ENCODE peak calls at places on chromosomes 5 and 9, in five cellular contexts. C, Q, Y, L and S are unnamed samples.
A peak's percentile ranks its signal among the peaks of the same experiment; 100 is the strongest.

GRCh38 chr5:1164696-1165630 is 36.4 kb upstream of the SLC6A19 start:
- DNase-seq in C (no peak), Q (no peak), Y (no peak), L (no peak), S (no peak)

GRCh38 chr5:59021286-59021673 is 438.4 kb downstream of the RAB3C start:
- DNase-seq in C (peak; percentile 25), Q (no peak), Y (no peak), L (no peak), S (no peak)

GRCh38 chr5:154606675-154607321 is 128.8 kb upstream of the HAND1 start:
- DNase-seq in C (no peak), Q (no peak), Y (no peak), L (no peak), S (no peak)

GRCh38 chr5:68406767-68407232 is 191.2 kb downstream of the PIK3R1 start:
- DNase-seq in C (no peak), Q (no peak), Y (no peak), L (no peak), S (no peak)

GRCh38 chr5:18992264-18992663 is 995.7 kb downstream of the CDH18 start:
- DNase-seq in C (no peak), Q (no peak), Y (no peak), L (no peak), S (no peak)

GRCh38 chr9:108789742-108790141 is 66.0 kb downstream of the ACTL7B start:
- DNase-seq in C (no peak), Q (no peak), Y (no peak), L (no peak), S (no peak)

GRCh38 chr9:101587644-101588043 is 7.1 kb downstream of the PPP3R2 start:
- DNase-seq in C (no peak), Q (no peak), Y (no peak), L (no peak), S (no peak)

GRCh38 chr5:76082790-76083554 is at the start of gene SV2C:
- DNase-seq in C (peak; percentile 5), Q (peak; percentile 87), Y (peak; percentile 21), L (peak; percentile 66), S (no peak)

GRCh38 chr5:150126921-150127265 is 28.8 kb downstream of the PDGFRB start:
- DNase-seq in C (no peak), Q (no peak), Y (no peak), L (no peak), S (no peak)

GRCh38 chr9:27124151-27124550 is 15.1 kb downstream of the TEK start:
- DNase-seq in C (no peak), Q (no peak), Y (no peak), L (no peak), S (peak; percentile 39)

GRCh38 chr5:73435640-73436534 is 12.7 kb downstream of the FOXD1 start:
- DNase-seq in C (peak; percentile 35), Q (no peak), Y (no peak), L (no peak), S (no peak)

GRCh38 chr5:73438897-73439470 is 9.6 kb downstream of the FOXD1 start:
- DNase-seq in C (peak; percentile 47), Q (no peak), Y (no peak), L (no peak), S (no peak)

GRCh38 chr5:73436535-73437125 is 11.9 kb downstream of the FOXD1 start:
- DNase-seq in C (peak; percentile 49), Q (no peak), Y (no peak), L (no peak), S (no peak)

GRCh38 chr5:73438048-73438896 is 10.3 kb downstream of the FOXD1 start:
- DNase-seq in C (peak; percentile 49), Q (no peak), Y (no peak), L (no peak), S (no peak)

GRCh38 chr5:73437126-73438047 is 11.2 kb downstream of the FOXD1 start:
- DNase-seq in C (peak; percentile 91), Q (no peak), Y (peak; percentile 64), L (peak; percentile 67), S (no peak)
- TF ChIP-seq CTCF in C (peak; percentile 70), Q (peak; percentile 78), Y (no peak), L (no peak), S (peak; percentile 5)

DNA sequence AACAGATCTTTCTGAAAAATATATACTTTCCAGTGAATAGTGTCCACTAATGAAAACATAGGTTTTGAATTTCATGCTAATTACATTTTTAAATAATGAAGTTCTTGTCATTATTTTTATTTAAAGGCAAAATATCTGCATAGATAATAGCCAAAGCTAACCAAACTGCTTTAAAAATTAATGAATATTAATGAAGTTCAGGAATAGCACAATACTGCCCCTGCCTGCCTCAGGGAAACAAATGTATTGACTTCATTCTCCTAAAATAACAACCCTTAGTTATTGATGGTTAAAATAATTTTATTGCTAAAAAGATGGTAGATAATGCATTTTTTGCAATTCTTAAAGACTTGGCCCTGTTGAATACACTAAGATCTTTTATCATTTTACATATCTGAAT is 103.6 kb upstream of the SSBP2 start:
- DNase-seq in C (no peak), Q (no peak), Y (no peak), L (no peak), S (no peak)
- TF ChIP-seq CTCF in C (peak; percentile 12), Q (peak; percentile 65), Y (peak; percentile 25), L (no peak), S (peak; percentile 24)

DNA sequence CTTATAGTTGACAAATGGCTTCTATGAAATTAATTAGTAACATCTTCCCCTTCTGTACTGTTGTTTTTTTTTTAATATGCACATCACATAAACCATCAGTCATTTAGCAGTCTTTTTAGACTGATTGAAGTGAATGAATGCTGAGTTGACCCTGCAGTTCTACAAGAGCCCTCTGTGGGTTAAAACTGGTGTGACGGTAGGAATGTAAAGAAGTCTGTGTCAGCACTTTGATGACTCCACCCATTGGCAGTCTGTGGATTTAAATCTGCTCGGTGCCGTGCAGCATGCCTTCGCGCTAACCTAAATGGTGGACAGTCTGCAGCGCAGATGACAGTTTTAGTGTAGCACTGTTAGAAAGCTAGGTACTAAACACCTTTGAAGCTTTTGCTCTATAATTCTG is 3.1 kb downstream of the GTF3C4 start:
- DNase-seq in C (peak; percentile 41), Q (no peak), Y (peak; percentile 60), L (no peak), S (peak; percentile 61)
- TF ChIP-seq CTCF in C (no peak), Q (peak; percentile 62), Y (peak; percentile 22), L (no peak), S (peak; percentile 37)

GRCh38 chr5:167726641-167727040 is 564.8 kb upstream of the WWC1 start:
- DNase-seq in C (no peak), Q (no peak), Y (no peak), L (no peak), S (no peak)
- TF ChIP-seq CTCF in C (no peak), Q (no peak), Y (no peak), L (no peak), S (no peak)

GRCh38 chr9:128409998-128410397 is 10.7 kb upstream of the CERCAM start:
- DNase-seq in C (peak; percentile 29), Q (no peak), Y (peak; percentile 23), L (no peak), S (peak; percentile 49)
- TF ChIP-seq CTCF in C (peak; percentile 46), Q (peak; percentile 62), Y (no peak), L (no peak), S (peak; percentile 45)

DNA sequence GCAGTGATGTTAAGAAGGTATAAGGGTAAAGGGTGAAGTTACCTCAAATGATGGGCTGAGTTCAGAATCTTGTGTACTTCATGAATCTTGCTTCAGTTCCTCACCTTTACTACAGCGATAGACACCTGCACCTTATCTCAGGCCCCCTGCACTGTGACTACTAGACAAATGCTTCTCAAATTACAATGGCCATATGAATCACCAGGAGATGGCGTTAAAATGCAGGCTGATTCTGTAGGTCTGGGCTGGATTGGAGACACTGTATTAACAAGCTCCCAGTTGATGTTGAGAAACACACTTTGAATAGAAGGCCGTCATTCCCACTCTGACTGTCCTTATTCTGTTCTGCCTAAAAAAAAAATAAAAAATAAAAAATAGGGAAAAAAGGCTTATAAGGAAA is 29.8 kb downstream of the TARS1 start:
- DNase-seq in C (peak; percentile 72), Q (no peak), Y (peak; percentile 31), L (no peak), S (peak; percentile 81)
- TF ChIP-seq CTCF in C (peak; percentile 68), Q (peak; percentile 72), Y (no peak), L (peak; percentile 28), S (peak; percentile 72)

GRCh38 chr5:126937796-126938195 is 92.6 kb downstream of the MARCHF3 start:
- DNase-seq in C (no peak), Q (no peak), Y (no peak), L (no peak), S (peak; percentile 80)

GRCh38 chr5:126938461-126938860 is 91.9 kb downstream of the MARCHF3 start:
- DNase-seq in C (peak; percentile 57), Q (no peak), Y (peak; percentile 64), L (no peak), S (peak; percentile 93)

GRCh38 chr5:126939887-126940286 is 90.5 kb downstream of the MARCHF3 start:
- DNase-seq in C (no peak), Q (no peak), Y (no peak), L (no peak), S (no peak)

GRCh38 chr5:126941403-126941802 is 89.0 kb downstream of the MARCHF3 start:
- DNase-seq in C (no peak), Q (no peak), Y (no peak), L (no peak), S (no peak)

GRCh38 chr5:126936775-126937418 is 93.5 kb downstream of the MARCHF3 start:
- DNase-seq in C (no peak), Q (no peak), Y (no peak), L (no peak), S (no peak)
- TF ChIP-seq CTCF in C (no peak), Q (no peak), Y (no peak), L (no peak), S (no peak)

GRCh38 chr9:4558599-4558998 is 68.3 kb downstream of the SLC1A1 start:
- DNase-seq in C (no peak), Q (no peak), Y (no peak), L (no peak), S (no peak)

GRCh38 chr9:4559238-4560182 is 69.2 kb downstream of the SLC1A1 start:
- DNase-seq in C (no peak), Q (no peak), Y (no peak), L (no peak), S (no peak)

GRCh38 chr9:4553951-4554381 is 63.7 kb downstream of the SLC1A1 start:
- DNase-seq in C (peak; percentile 25), Q (no peak), Y (no peak), L (no peak), S (peak; percentile 47)

GRCh38 chr9:4550777-4551476 is 60.7 kb downstream of the SLC1A1 start:
- DNase-seq in C (peak; percentile 23), Q (no peak), Y (no peak), L (no peak), S (peak; percentile 54)

GRCh38 chr9:4555251-4555650 is 65.0 kb downstream of the SLC1A1 start:
- DNase-seq in C (peak; percentile 46), Q (no peak), Y (no peak), L (no peak), S (peak; percentile 69)
- TF ChIP-seq CTCF in C (no peak), Q (no peak), Y (no peak), L (no peak), S (no peak)

DNA sequence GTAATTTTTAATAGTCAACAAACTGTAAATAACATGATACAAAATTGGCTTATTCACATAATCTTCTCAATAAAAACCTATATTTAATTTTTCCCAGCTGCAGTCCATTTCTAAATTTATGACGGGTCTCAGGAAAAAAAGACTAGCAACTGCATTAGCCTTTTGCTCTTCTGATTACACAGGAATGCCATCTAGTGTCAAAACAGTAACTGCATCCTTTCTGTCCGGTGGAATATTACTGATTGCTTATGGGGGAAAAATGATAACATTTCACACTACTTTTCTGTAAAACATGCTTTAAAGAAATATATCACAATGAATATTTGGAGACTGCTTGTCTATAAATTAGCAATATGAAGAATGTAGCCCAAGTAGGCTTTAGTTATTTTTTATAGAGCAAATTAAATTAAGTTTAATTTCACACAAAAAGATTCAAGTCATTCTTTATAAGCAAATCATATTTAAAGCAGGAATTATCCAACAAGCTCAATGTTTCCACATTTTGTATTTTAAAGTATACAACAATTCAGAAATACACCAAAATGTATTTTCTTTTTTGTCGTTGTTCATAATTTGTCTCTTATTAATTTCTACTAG is 534.7 kb downstream of the CDH10 start:
- DNase-seq in C (peak; percentile 13), Q (no peak), Y (peak; percentile 8), L (no peak), S (peak; percentile 31)
- TF ChIP-seq CTCF in C (peak; percentile 49), Q (peak; percentile 75), Y (peak; percentile 86), L (peak; percentile 16), S (peak; percentile 43)